ENCODE peak calls at places on chromosomes 16 and 17, in five cellular contexts. I, V, B, Z and J are unnamed samples.

GRCh38 chr17:57609125-57609877 is 135.8 kb downstream of the CCDC182 start:
- DNase-seq in I (no peak), V (no peak), B (no peak), Z (no peak), J (no peak)

GRCh38 chr16:1168837-1169236 is 15.9 kb downstream of the CACNA1H start:
- DNase-seq in I (no peak), V (no peak), B (no peak), Z (no peak), J (no peak)

GRCh38 chr17:6241996-6242395 is 171.8 kb downstream of the WSCD1 start:
- DNase-seq in I (peak; percentile 72), V (no peak), B (no peak), Z (no peak), J (peak; percentile 40)

GRCh38 chr17:45145035-45145389 is 3.3 kb upstream of the HEXIM1 start:
- DNase-seq in I (no peak), V (no peak), B (no peak), Z (no peak), J (no peak)

GRCh38 chr16:57319646-57320045 is 35.2 kb upstream of the PLLP start:
- DNase-seq in I (peak; percentile 12), V (no peak), B (no peak), Z (no peak), J (no peak)

GRCh38 chr17:7445011-7445927 is at the start of gene CHRNB1:
- DNase-seq in I (peak; percentile 93), V (peak; percentile 82), B (peak; percentile 88), Z (peak; percentile 87), J (peak; percentile 76)

GRCh38 chr16:50673496-50674275 is 7.4 kb downstream of the SNX20 start:
- DNase-seq in I (no peak), V (no peak), B (no peak), Z (no peak), J (no peak)

GRCh38 chr17:79595956-79596355 is 14.9 kb downstream of the RBFOX3 start:
- DNase-seq in I (no peak), V (no peak), B (no peak), Z (no peak), J (no peak)

GRCh38 chr17:73798111-73798748 is 154.0 kb upstream of the SDK2 start:
- DNase-seq in I (no peak), V (no peak), B (no peak), Z (no peak), J (no peak)

GRCh38 chr17:56770427-56770826 is 63.3 kb downstream of the C17orf67 start:
- DNase-seq in I (no peak), V (no peak), B (no peak), Z (no peak), J (no peak)

GRCh38 chr17:36697907-36698526 is 96.6 kb downstream of the MRM1 start:
- DNase-seq in I (no peak), V (no peak), B (peak; percentile 56), Z (no peak), J (no peak)

GRCh38 chr16:22318690-22319358 is 21.6 kb downstream of the POLR3E start:
- DNase-seq in I (no peak), V (no peak), B (peak; percentile 49), Z (no peak), J (no peak)

GRCh38 chr16:6362321-6362720 is 970.3 kb upstream of the RBFOX1 start:
- DNase-seq in I (no peak), V (no peak), B (no peak), Z (no peak), J (no peak)

GRCh38 chr17:13509561-13509960 is 92.2 kb downstream of the HS3ST3A1 start:
- DNase-seq in I (no peak), V (no peak), B (no peak), Z (no peak), J (no peak)

GRCh38 chr17:12104831-12105230 is 84.2 kb downstream of the MAP2K4 start:
- DNase-seq in I (no peak), V (no peak), B (no peak), Z (no peak), J (no peak)

GRCh38 chr17:9235346-9235745 is 214.0 kb downstream of the NTN1 start:
- DNase-seq in I (no peak), V (no peak), B (no peak), Z (no peak), J (no peak)

GRCh38 chr16:66984902-66985311 is 3.5 kb upstream of the CES4A start:
- DNase-seq in I (no peak), V (no peak), B (no peak), Z (no peak), J (no peak)

GRCh38 chr16:24988593-24989338 is 26.4 kb downstream of the ARHGAP17 start:
- DNase-seq in I (no peak), V (peak; percentile 43), B (peak; percentile 34), Z (no peak), J (peak; percentile 67)

GRCh38 chr16:64278196-64278595 is 843.7 kb downstream of the CDH11 start:
- DNase-seq in I (no peak), V (no peak), B (no peak), Z (no peak), J (no peak)

GRCh38 chr17:40458001-40458791 is 14.9 kb downstream of the IGFBP4 start:
- DNase-seq in I (no peak), V (no peak), B (no peak), Z (peak; percentile 62), J (no peak)

GRCh38 chr17:1070411-1070810 is 73.5 kb downstream of the TIMM22 start:
- DNase-seq in I (no peak), V (no peak), B (no peak), Z (no peak), J (no peak)

GRCh38 chr16:50842589-50842988 is 100.7 kb downstream of the CYLD start:
- DNase-seq in I (peak; percentile 50), V (no peak), B (no peak), Z (no peak), J (no peak)

GRCh38 chr16:67862623-67863583 is 9.9 kb upstream of the EDC4 start:
- DNase-seq in I (no peak), V (peak; percentile 85), B (no peak), Z (peak; percentile 76), J (peak; percentile 91)

GRCh38 chr16:71352963-71353460 is 5.5 kb upstream of the CALB2 start:
- DNase-seq in I (no peak), V (no peak), B (no peak), Z (no peak), J (no peak)

GRCh38 chr17:42273474-42274272 is 2.5 kb downstream of the STAT5B start:
- DNase-seq in I (no peak), V (no peak), B (no peak), Z (no peak), J (no peak)

GRCh38 chr17:17613708-17614114 is 22.2 kb upstream of the PEMT start:
- DNase-seq in I (no peak), V (peak; percentile 43), B (peak; percentile 92), Z (no peak), J (peak; percentile 67)

GRCh38 chr17:76529643-76530488 is 7.6 kb downstream of the CYGB start:
- DNase-seq in I (no peak), V (peak; percentile 92), B (no peak), Z (peak; percentile 93), J (peak; percentile 92)

GRCh38 chr17:55053855-55054254 is 85.3 kb downstream of the STXBP4 start:
- DNase-seq in I (no peak), V (no peak), B (peak; percentile 3), Z (no peak), J (no peak)

GRCh38 chr17:45394001-45394912 is 38.4 kb downstream of the ARHGAP27 start:
- DNase-seq in I (no peak), V (no peak), B (no peak), Z (no peak), J (no peak)

GRCh38 chr17:43784068-43784467 is 3.8 kb downstream of the CFAP97D1 start:
- DNase-seq in I (no peak), V (no peak), B (no peak), Z (no peak), J (no peak)

GRCh38 chr16:66081967-66082366 is 284.5 kb upstream of the CDH5 start:
- DNase-seq in I (peak; percentile 62), V (no peak), B (peak; percentile 94), Z (no peak), J (no peak)

GRCh38 chr17:61009619-61010018 is 332.0 kb downstream of the BCAS3 start:
- DNase-seq in I (no peak), V (peak; percentile 31), B (no peak), Z (no peak), J (no peak)

GRCh38 chr17:37207103-37207502 is 168.7 kb upstream of the C17orf78 start:
- DNase-seq in I (no peak), V (no peak), B (no peak), Z (no peak), J (no peak)

GRCh38 chr17:13619462-13619861 is 17.7 kb upstream of the HS3ST3A1 start:
- DNase-seq in I (no peak), V (no peak), B (peak; percentile 46), Z (no peak), J (no peak)

GRCh38 chr17:73145641-73146040 is 19.2 kb upstream of the SSTR2 start:
- DNase-seq in I (no peak), V (no peak), B (no peak), Z (no peak), J (no peak)

GRCh38 chr16:74035816-74036215 is 260.8 kb upstream of the PSMD7 start:
- DNase-seq in I (no peak), V (no peak), B (peak; percentile 68), Z (no peak), J (no peak)

GRCh38 chr17:14078027-14078426 is 8.7 kb downstream of the COX10 start:
- DNase-seq in I (no peak), V (peak; percentile 21), B (no peak), Z (no peak), J (no peak)

GRCh38 chr17:59330314-59330942 is 1.0 kb upstream of the YPEL2 start:
- DNase-seq in I (no peak), V (peak; percentile 57), B (peak; percentile 72), Z (peak; percentile 23), J (peak; percentile 77)

GRCh38 chr16:87335306-87335967 is 18.2 kb upstream of the C16orf95 start:
- DNase-seq in I (no peak), V (no peak), B (no peak), Z (no peak), J (no peak)
- H3K36me3 ChIP-seq in I (peaks cover 90% of the 10 kb centered on the region), V (peaks cover 11% of the 10 kb centered on the region), B (no peaks in the 10 kb centered on the region), Z (peaks cover 86% of the 10 kb centered on the region), J (peaks cover 67% of the 10 kb centered on the region)

GRCh38 chr16:2231016-2231931 is 5.0 kb upstream of the DNASE1L2 start:
- DNase-seq in I (no peak), V (no peak), B (no peak), Z (no peak), J (no peak)
- H3K36me3 ChIP-seq in I (peaks cover 95% of the 10 kb centered on the region), V (peaks cover 15% of the 10 kb centered on the region), B (no peaks in the 10 kb centered on the region), Z (peaks cover 82% of the 10 kb centered on the region), J (peaks cover 77% of the 10 kb centered on the region)

GRCh38 chr16:30980959-30981358 is 4.0 kb upstream of the HSD3B7 start:
- DNase-seq in I (no peak), V (no peak), B (no peak), Z (no peak), J (no peak)
- H3K36me3 ChIP-seq in I (peaks cover 88% of the 10 kb centered on the region), V (peaks cover 14% of the 10 kb centered on the region), B (peaks cover 13% of the 10 kb centered on the region), Z (peaks cover 73% of the 10 kb centered on the region), J (peaks cover 63% of the 10 kb centered on the region)

GRCh38 chr16:2253293-2253692 is 1.9 kb upstream of the ECI1 start:
- DNase-seq in I (no peak), V (no peak), B (no peak), Z (no peak), J (no peak)

GRCh38 chr16:2252806-2253148 is 1.4 kb upstream of the ECI1 start:
- DNase-seq in I (no peak), V (no peak), B (peak; percentile 15), Z (no peak), J (no peak)

GRCh38 chr16:2250652-2251280 is 621 bp downstream of the ECI1 start:
- DNase-seq in I (no peak), V (no peak), B (peak; percentile 48), Z (no peak), J (no peak)

GRCh38 chr16:2246301-2246885 is 5.0 kb downstream of the ECI1 start:
- DNase-seq in I (no peak), V (no peak), B (no peak), Z (no peak), J (no peak)

GRCh38 chr16:2251281-2252111 is at the start of gene ECI1:
- DNase-seq in I (peak; percentile 98), V (peak; percentile 97), B (peak; percentile 95), Z (peak; percentile 99), J (peak; percentile 94)
- H3K36me3 ChIP-seq in I (peaks cover 49% of the 10 kb centered on the region), V (peaks cover 5% of the 10 kb centered on the region), B (peaks cover 11% of the 10 kb centered on the region), Z (peaks cover 64% of the 10 kb centered on the region), J (peaks cover 40% of the 10 kb centered on the region)